ENCODE peak calls at places on chromosome 9, in nine cellular contexts. One of them, this sample, is unnamed.

GRCh38 chr9:135023389-135023788 is 64.1 kb upstream of the OLFM1 start:
- DNase-seq in uterus: no peak
- DNase-seq in HFF-Myc: no peak
- DNase-seq in AG04449: no peak
- DNase-seq in fibroblast of lung: no peak
- DNase-seq in transverse colon: no peak
- DNase-seq in type B pancreatic cell: no peak
- DNase-seq in B cell: no peak
- DNase-seq in foreskin fibroblast: peak; percentile 4
- DNase-seq in this sample: no peak

GRCh38 chr9:117114768-117115167 is 300.1 kb downstream of the ASTN2 start:
- DNase-seq in foreskin fibroblast: no peak
- DNase-seq in HFF-Myc: no peak
- DNase-seq in type B pancreatic cell: no peak
- DNase-seq in AG04449: no peak
- DNase-seq in fibroblast of lung: no peak
- DNase-seq in transverse colon: no peak
- DNase-seq in B cell: no peak
- DNase-seq in uterus: no peak
- DNase-seq in this sample: no peak

GRCh38 chr9:116042321-116042720 is 111.3 kb upstream of the PAPPA start:
- DNase-seq in AG04449: no peak
- DNase-seq in fibroblast of lung: no peak
- DNase-seq in foreskin fibroblast: no peak
- DNase-seq in B cell: no peak
- DNase-seq in HFF-Myc: no peak
- DNase-seq in uterus: no peak
- DNase-seq in type B pancreatic cell: no peak
- DNase-seq in transverse colon: no peak
- DNase-seq in this sample: no peak

GRCh38 chr9:36245906-36246305 is 12.3 kb downstream of the GNE start:
- DNase-seq in AG04449: no peak
- DNase-seq in B cell: no peak
- DNase-seq in foreskin fibroblast: peak; percentile 55
- DNase-seq in fibroblast of lung: no peak
- DNase-seq in transverse colon: no peak
- DNase-seq in uterus: no peak
- DNase-seq in HFF-Myc: no peak
- DNase-seq in type B pancreatic cell: no peak
- DNase-seq in this sample: no peak

GRCh38 chr9:18404482-18405029 is 69.4 kb upstream of the ADAMTSL1 start:
- DNase-seq in B cell: no peak
- DNase-seq in uterus: no peak
- DNase-seq in type B pancreatic cell: no peak
- DNase-seq in foreskin fibroblast: no peak
- DNase-seq in transverse colon: no peak
- DNase-seq in AG04449: no peak
- DNase-seq in HFF-Myc: no peak
- DNase-seq in fibroblast of lung: no peak
- DNase-seq in this sample: no peak

GRCh38 chr9:121249563-121249962 is 18.4 kb upstream of the GSN start:
- DNase-seq in B cell: peak; percentile 38
- DNase-seq in uterus: no peak
- DNase-seq in fibroblast of lung: no peak
- DNase-seq in HFF-Myc: no peak
- DNase-seq in type B pancreatic cell: no peak
- DNase-seq in AG04449: no peak
- DNase-seq in foreskin fibroblast: no peak
- DNase-seq in transverse colon: no peak
- DNase-seq in this sample: no peak

GRCh38 chr9:77599492-77599891 is 48.6 kb downstream of the GNA14 start:
- DNase-seq in uterus: no peak
- DNase-seq in HFF-Myc: no peak
- DNase-seq in foreskin fibroblast: no peak
- DNase-seq in type B pancreatic cell: no peak
- DNase-seq in fibroblast of lung: no peak
- DNase-seq in transverse colon: no peak
- DNase-seq in AG04449: no peak
- DNase-seq in B cell: no peak
- DNase-seq in this sample: no peak

GRCh38 chr9:95511232-95511951 is 5.4 kb downstream of the PTCH1 start:
- DNase-seq in AG04449: no peak
- DNase-seq in uterus: peak; percentile 71
- DNase-seq in B cell: peak; percentile 53
- DNase-seq in transverse colon: peak; percentile 67
- DNase-seq in HFF-Myc: no peak
- DNase-seq in foreskin fibroblast: peak; percentile 88
- DNase-seq in type B pancreatic cell: no peak
- DNase-seq in fibroblast of lung: peak; percentile 80
- DNase-seq in this sample: no peak

GRCh38 chr9:76624381-76625048 is 139.7 kb upstream of the PCA3 start:
- DNase-seq in uterus: no peak
- DNase-seq in type B pancreatic cell: no peak
- DNase-seq in transverse colon: no peak
- DNase-seq in AG04449: peak; percentile 9
- DNase-seq in foreskin fibroblast: no peak
- DNase-seq in fibroblast of lung: no peak
- DNase-seq in HFF-Myc: no peak
- DNase-seq in B cell: no peak
- DNase-seq in this sample: no peak

GRCh38 chr9:116285320-116285719 is 131.7 kb downstream of the PAPPA start:
- DNase-seq in foreskin fibroblast: no peak
- DNase-seq in fibroblast of lung: no peak
- DNase-seq in AG04449: no peak
- DNase-seq in transverse colon: no peak
- DNase-seq in B cell: no peak
- DNase-seq in type B pancreatic cell: no peak
- DNase-seq in HFF-Myc: no peak
- DNase-seq in uterus: no peak
- DNase-seq in this sample: no peak

GRCh38 chr9:36315283-36315682 is 57.0 kb upstream of the GNE start:
- DNase-seq in fibroblast of lung: no peak
- DNase-seq in AG04449: no peak
- DNase-seq in B cell: no peak
- DNase-seq in transverse colon: no peak
- DNase-seq in foreskin fibroblast: no peak
- DNase-seq in HFF-Myc: no peak
- DNase-seq in type B pancreatic cell: no peak
- DNase-seq in uterus: no peak
- DNase-seq in this sample: no peak

GRCh38 chr9:103798620-103799019 is 295.5 kb upstream of the SMC2 start:
- DNase-seq in B cell: no peak
- DNase-seq in HFF-Myc: no peak
- DNase-seq in fibroblast of lung: no peak
- DNase-seq in uterus: no peak
- DNase-seq in type B pancreatic cell: no peak
- DNase-seq in AG04449: no peak
- DNase-seq in foreskin fibroblast: peak; percentile 2
- DNase-seq in transverse colon: no peak
- DNase-seq in this sample: peak; percentile 4

GRCh38 chr9:60545346-60546315 is 368.6 kb upstream of the SPATA31A5 start:
- DNase-seq in HFF-Myc: no peak
- DNase-seq in uterus: no peak
- DNase-seq in AG04449: no peak
- DNase-seq in B cell: peak; percentile 2
- DNase-seq in fibroblast of lung: no peak
- DNase-seq in type B pancreatic cell: no peak
- DNase-seq in foreskin fibroblast: no peak
- DNase-seq in transverse colon: no peak
- DNase-seq in this sample: no peak

GRCh38 chr9:129225815-129226214 is 47.8 kb upstream of the IER5L start:
- DNase-seq in type B pancreatic cell: peak; percentile 80
- DNase-seq in AG04449: peak; percentile 47
- DNase-seq in B cell: no peak
- DNase-seq in transverse colon: peak; percentile 60
- DNase-seq in fibroblast of lung: peak; percentile 56
- DNase-seq in HFF-Myc: peak; percentile 56
- DNase-seq in uterus: peak; percentile 81
- DNase-seq in foreskin fibroblast: peak; percentile 49
- DNase-seq in this sample: peak; percentile 64

GRCh38 chr9:96844040-96844439 is 10.3 kb downstream of the ZNF782 start:
- DNase-seq in AG04449: no peak
- DNase-seq in transverse colon: no peak
- DNase-seq in foreskin fibroblast: no peak
- DNase-seq in HFF-Myc: no peak
- DNase-seq in B cell: no peak
- DNase-seq in fibroblast of lung: no peak
- DNase-seq in type B pancreatic cell: no peak
- DNase-seq in uterus: no peak
- DNase-seq in this sample: no peak

GRCh38 chr9:111897831-111898144 is 1.2 kb downstream of the UGCG start:
- DNase-seq in foreskin fibroblast: peak; percentile 23
- DNase-seq in transverse colon: peak; percentile 48
- DNase-seq in uterus: no peak
- DNase-seq in type B pancreatic cell: no peak
- DNase-seq in B cell: peak; percentile 60
- DNase-seq in AG04449: no peak
- DNase-seq in HFF-Myc: no peak
- DNase-seq in fibroblast of lung: peak; percentile 35
- DNase-seq in this sample: no peak

GRCh38 chr9:14939378-14939777 is 29.1 kb upstream of the FREM1 start:
- DNase-seq in AG04449: no peak
- DNase-seq in transverse colon: no peak
- DNase-seq in foreskin fibroblast: no peak
- DNase-seq in HFF-Myc: no peak
- DNase-seq in B cell: no peak
- DNase-seq in fibroblast of lung: no peak
- DNase-seq in uterus: no peak
- DNase-seq in type B pancreatic cell: no peak
- DNase-seq in this sample: no peak

GRCh38 chr9:105572455-105572854 is 14.5 kb downstream of the FKTN start:
- DNase-seq in HFF-Myc: no peak
- DNase-seq in B cell: no peak
- DNase-seq in uterus: no peak
- DNase-seq in foreskin fibroblast: no peak
- DNase-seq in AG04449: no peak
- DNase-seq in transverse colon: no peak
- DNase-seq in fibroblast of lung: no peak
- DNase-seq in type B pancreatic cell: no peak
- DNase-seq in this sample: no peak

GRCh38 chr9:137305060-137305787 is 3.2 kb upstream of the NRARP start:
- DNase-seq in HFF-Myc: no peak
- DNase-seq in AG04449: no peak
- DNase-seq in type B pancreatic cell: peak; percentile 68
- DNase-seq in foreskin fibroblast: peak; percentile 68
- DNase-seq in transverse colon: peak; percentile 86
- DNase-seq in fibroblast of lung: peak; percentile 31
- DNase-seq in uterus: peak; percentile 58
- DNase-seq in B cell: peak; percentile 79
- DNase-seq in this sample: no peak
- TF ChIP-seq CTCF in HFF-Myc: peak; percentile 7
- TF ChIP-seq CTCF in AG04449: peak; percentile 7
- TF ChIP-seq CTCF in type B pancreatic cell: no peak
- TF ChIP-seq CTCF in foreskin fibroblast: no peak
- TF ChIP-seq CTCF in transverse colon: no peak
- TF ChIP-seq CTCF in fibroblast of lung: peak; percentile 17
- TF ChIP-seq CTCF in uterus: no peak
- TF ChIP-seq CTCF in B cell: no peak
- TF ChIP-seq CTCF in this sample: no peak

GRCh38 chr9:91253488-91253887 is 108.2 kb downstream of the AUH start:
- DNase-seq in type B pancreatic cell: no peak
- DNase-seq in uterus: no peak
- DNase-seq in HFF-Myc: no peak
- DNase-seq in fibroblast of lung: peak; percentile 17
- DNase-seq in foreskin fibroblast: no peak
- DNase-seq in transverse colon: no peak
- DNase-seq in AG04449: no peak
- DNase-seq in B cell: no peak
- DNase-seq in this sample: no peak
- TF ChIP-seq CTCF in type B pancreatic cell: peak; percentile 29
- TF ChIP-seq CTCF in uterus: no peak
- TF ChIP-seq CTCF in HFF-Myc: no peak
- TF ChIP-seq CTCF in fibroblast of lung: no peak
- TF ChIP-seq CTCF in foreskin fibroblast: peak; percentile 10
- TF ChIP-seq CTCF in transverse colon: no peak
- TF ChIP-seq CTCF in AG04449: no peak
- TF ChIP-seq CTCF in B cell: no peak
- TF ChIP-seq CTCF in this sample: no peak

DNA sequence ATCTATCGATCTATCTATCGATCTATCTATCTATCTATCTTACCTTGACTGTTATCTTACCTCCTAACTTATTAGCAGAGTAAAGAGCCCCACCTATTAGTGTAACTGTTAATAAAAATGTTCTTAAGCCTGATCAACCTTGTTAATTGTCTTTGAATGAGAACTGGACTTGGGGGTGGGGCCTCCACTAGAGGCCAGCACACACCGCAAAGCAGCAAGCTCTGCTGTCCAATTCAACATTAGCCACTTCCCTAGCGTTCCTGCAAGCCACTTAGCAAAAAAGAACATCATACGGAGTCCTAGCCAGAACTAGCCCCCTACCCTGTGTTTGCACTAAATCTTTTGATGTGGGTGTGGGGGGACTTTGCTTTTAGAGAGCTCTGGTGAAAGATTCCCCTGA is 515.8 kb downstream of the KDM4C start:
- DNase-seq in HFF-Myc: no peak
- DNase-seq in AG04449: no peak
- DNase-seq in type B pancreatic cell: no peak
- DNase-seq in transverse colon: no peak
- DNase-seq in foreskin fibroblast: peak; percentile 62
- DNase-seq in uterus: peak; percentile 21
- DNase-seq in B cell: no peak
- DNase-seq in fibroblast of lung: peak; percentile 65
- DNase-seq in this sample: no peak
- TF ChIP-seq CTCF in HFF-Myc: peak; percentile 58
- TF ChIP-seq CTCF in AG04449: no peak
- TF ChIP-seq CTCF in type B pancreatic cell: peak; percentile 64
- TF ChIP-seq CTCF in transverse colon: peak; percentile 19
- TF ChIP-seq CTCF in foreskin fibroblast: peak; percentile 65
- TF ChIP-seq CTCF in uterus: peak; percentile 58
- TF ChIP-seq CTCF in B cell: no peak
- TF ChIP-seq CTCF in fibroblast of lung: peak; percentile 74
- TF ChIP-seq CTCF in this sample: no peak

DNA sequence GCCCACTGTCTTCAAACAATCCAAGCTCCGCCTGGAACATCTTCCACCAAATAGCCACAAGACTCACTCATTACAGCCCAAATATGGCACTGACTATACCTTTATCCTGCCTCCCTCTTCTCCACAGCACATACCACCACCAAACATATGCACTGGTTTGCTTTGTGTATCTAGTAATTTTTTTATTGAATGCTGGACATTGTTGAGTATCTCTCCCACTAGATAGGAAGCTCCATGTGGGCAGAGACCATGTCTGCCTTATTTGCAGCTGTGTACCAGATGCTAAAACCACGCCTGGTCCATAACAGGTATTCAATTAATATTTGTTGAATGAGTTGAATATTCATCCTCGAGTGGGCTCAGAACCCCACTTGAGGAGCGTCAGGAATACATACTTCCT is 67.2 kb upstream of the FUBP3 start:
- DNase-seq in fibroblast of lung: no peak
- DNase-seq in HFF-Myc: no peak
- DNase-seq in B cell: no peak
- DNase-seq in transverse colon: no peak
- DNase-seq in type B pancreatic cell: no peak
- DNase-seq in AG04449: no peak
- DNase-seq in foreskin fibroblast: no peak
- DNase-seq in uterus: no peak
- DNase-seq in this sample: no peak
- TF ChIP-seq CTCF in fibroblast of lung: no peak
- TF ChIP-seq CTCF in HFF-Myc: no peak
- TF ChIP-seq CTCF in B cell: no peak
- TF ChIP-seq CTCF in transverse colon: no peak
- TF ChIP-seq CTCF in type B pancreatic cell: no peak
- TF ChIP-seq CTCF in AG04449: no peak
- TF ChIP-seq CTCF in foreskin fibroblast: no peak
- TF ChIP-seq CTCF in uterus: no peak
- TF ChIP-seq CTCF in this sample: no peak